ENCODE peak calls at places on chromosomes 7 and 10, in nine cellular contexts. L, Y, H, W, P, K, E, R and C are unnamed samples.

GRCh38 chr10:91875779-91876178 is 33.5 kb downstream of the FGFBP3 start:
- DNase-seq in Y (no peak), P (no peak), K (no peak), L (no peak), R (no peak), H (no peak), W (no peak), E (no peak), C (no peak)

GRCh38 chr7:46747869-46748576 is 827.0 kb upstream of the IGFBP3 start:
- DNase-seq in Y (no peak), P (no peak), W (no peak), L (no peak), H (no peak), E (no peak), K (no peak), R (no peak), C (no peak)

GRCh38 chr7:94662548-94662947 is 6.6 kb upstream of the SGCE start:
- DNase-seq in P (no peak), W (peak; percentile 69), E (no peak), Y (no peak), L (no peak), H (no peak), R (no peak), K (no peak), C (no peak)

GRCh38 chr10:17713133-17713532 is 38.9 kb upstream of the TMEM236 start:
- DNase-seq in L (no peak), W (no peak), H (no peak), R (no peak), Y (no peak), P (no peak), K (no peak), E (no peak), C (no peak)

GRCh38 chr7:128891110-128891941 is 19.2 kb downstream of the KCP start:
- DNase-seq in Y (no peak), R (no peak), H (no peak), E (no peak), W (no peak), K (no peak), L (no peak), P (no peak), C (no peak)

GRCh38 chr10:48517911-48518321 is 87.0 kb downstream of the ARHGAP22 start:
- DNase-seq in E (no peak), R (no peak), H (no peak), K (no peak), P (no peak), W (no peak), L (no peak), Y (no peak), C (no peak)

GRCh38 chr7:155744931-155745683 is 67.2 kb downstream of the SHH start:
- DNase-seq in W (no peak), K (no peak), R (no peak), L (no peak), E (no peak), Y (no peak), H (no peak), P (no peak), C (no peak)

GRCh38 chr7:24975172-24975571 is 4.8 kb downstream of the OSBPL3 start:
- DNase-seq in L (no peak), K (no peak), H (no peak), E (no peak), P (no peak), W (no peak), Y (no peak), R (no peak), C (no peak)

GRCh38 chr10:88874271-88874670 is 5.8 kb upstream of the STAMBPL1 start:
- DNase-seq in Y (no peak), P (no peak), R (peak; percentile 52), L (no peak), E (no peak), H (no peak), W (no peak), K (no peak), C (no peak)